ENCODE peak calls at places on chromosomes 4 and X, in seven cellular contexts. N, Z, X, Y, T, A and V are unnamed samples.

GRCh38 chrX:119247702-119248101 is 11.6 kb downstream of the PGRMC1 start:
- DNase-seq in N (no peak), Z (no peak), X (no peak), Y (no peak), T (no peak), A (no peak), V (no peak)

GRCh38 chr4:164790249-164790648 is 36.3 kb downstream of the SMIM31 start:
- DNase-seq in N (no peak), Z (no peak), X (no peak), Y (no peak), T (no peak), A (no peak), V (no peak)

GRCh38 chr4:185283723-185284122 is 74.3 kb downstream of the SNX25 start:
- DNase-seq in N (no peak), Z (no peak), X (no peak), Y (no peak), T (no peak), A (no peak), V (no peak)

GRCh38 chr4:23932186-23932585 is 42.3 kb upstream of the PPARGC1A start:
- DNase-seq in N (no peak), Z (no peak), X (no peak), Y (no peak), T (no peak), A (no peak), V (no peak)

GRCh38 chr4:4394644-4395043 is 7.7 kb downstream of the NSG1 start:
- DNase-seq in N (no peak), Z (no peak), X (no peak), Y (no peak), T (no peak), A (no peak), V (no peak)

GRCh38 chrX:17078031-17078730 is 131.7 kb downstream of the REPS2 start:
- DNase-seq in N (no peak), Z (no peak), X (no peak), Y (no peak), T (no peak), A (no peak), V (no peak)

GRCh38 chr4:125013891-125014290 is 300.9 kb upstream of the FAT4 start:
- DNase-seq in N (no peak), Z (no peak), X (no peak), Y (no peak), T (no peak), A (no peak), V (no peak)

GRCh38 chr4:26181616-26182015 is 139.2 kb upstream of the RBPJ start:
- DNase-seq in N (no peak), Z (no peak), X (no peak), Y (no peak), T (no peak), A (no peak), V (no peak)

GRCh38 chr4:107913283-107913899 is 18.0 kb upstream of the CYP2U1 start:
- DNase-seq in N (no peak), Z (peak; percentile 38), X (peak; percentile 62), Y (no peak), T (peak; percentile 64), A (no peak), V (peak; percentile 44)

GRCh38 chrX:1453390-1453783 is 678 bp upstream of the ASMTL start:
- DNase-seq in N (peak; percentile 88), Z (no peak), X (no peak), Y (peak; percentile 91), T (no peak), A (no peak), V (no peak)

GRCh38 chrX:120749141-120749846 is 119.4 kb upstream of the C1GALT1C1 start:
- DNase-seq in N (no peak), Z (peak; percentile 56), X (peak; percentile 22), Y (no peak), T (peak; percentile 3), A (no peak), V (peak; percentile 54)

GRCh38 chr4:67545996-67546356 is 673 bp upstream of the CENPC start:
- DNase-seq in N (no peak), Z (no peak), X (no peak), Y (no peak), T (no peak), A (no peak), V (no peak)

GRCh38 chrX:79133897-79134296 is 10.6 kb upstream of the GPR174 start:
- DNase-seq in N (no peak), Z (no peak), X (no peak), Y (no peak), T (no peak), A (no peak), V (no peak)

GRCh38 chr4:109332926-109333464 is 30.5 kb upstream of the COL25A1 start:
- DNase-seq in N (no peak), Z (no peak), X (no peak), Y (no peak), T (peak; percentile 56), A (no peak), V (no peak)

GRCh38 chr4:129355529-129355928 is 259.6 kb downstream of the C4orf33 start:
- DNase-seq in N (no peak), Z (no peak), X (no peak), Y (no peak), T (no peak), A (no peak), V (no peak)

GRCh38 chr4:23015821-23016220 is 323.1 kb downstream of the GBA3 start:
- DNase-seq in N (no peak), Z (no peak), X (no peak), Y (no peak), T (no peak), A (no peak), V (no peak)

GRCh38 chr4:101066586-101066985 is 280.7 kb downstream of the PPP3CA start:
- DNase-seq in N (no peak), Z (no peak), X (no peak), Y (no peak), T (no peak), A (no peak), V (no peak)

GRCh38 chr4:181757921-181758320 is 485.3 kb upstream of the TENM3 start:
- DNase-seq in N (no peak), Z (no peak), X (no peak), Y (no peak), T (no peak), A (no peak), V (no peak)

GRCh38 chrX:72572248-72573157 is at the start of gene HDAC8:
- DNase-seq in N (peak; percentile 76), Z (peak; percentile 66), X (peak; percentile 69), Y (peak; percentile 70), T (peak; percentile 43), A (peak; percentile 63), V (peak; percentile 71)

GRCh38 chr4:6175426-6175825 is 24.9 kb downstream of the JAKMIP1 start:
- DNase-seq in N (no peak), Z (no peak), X (no peak), Y (no peak), T (no peak), A (no peak), V (no peak)

GRCh38 chrX:100408643-100409315 is 1.3 kb downstream of the PCDH19 start:
- DNase-seq in N (no peak), Z (no peak), X (no peak), Y (no peak), T (no peak), A (no peak), V (peak; percentile 12)

GRCh38 chr4:8736083-8736825 is 135.4 kb downstream of the HMX1 start:
- DNase-seq in N (no peak), Z (no peak), X (no peak), Y (no peak), T (no peak), A (no peak), V (no peak)

GRCh38 chr4:41257257-41257900 is 651 bp downstream of the UCHL1 start:
- DNase-seq in N (peak; percentile 69), Z (peak; percentile 80), X (peak; percentile 24), Y (peak; percentile 63), T (peak; percentile 52), A (peak; percentile 22), V (peak; percentile 75)

GRCh38 chr4:169033660-169034059 is 23.6 kb upstream of the CBR4 start:
- DNase-seq in N (no peak), Z (peak; percentile 91), X (no peak), Y (no peak), T (no peak), A (no peak), V (no peak)

GRCh38 chrX:2226906-2227656 is 273.7 kb downstream of the DHRSX start:
- DNase-seq in N (no peak), Z (no peak), X (no peak), Y (no peak), T (no peak), A (no peak), V (no peak)

GRCh38 chr4:140099993-140100392 is 54.0 kb downstream of the MAML3 start:
- DNase-seq in N (peak; percentile 60), Z (no peak), X (peak; percentile 41), Y (no peak), T (peak; percentile 19), A (peak; percentile 42), V (no peak)

GRCh38 chrX:149541521-149542047 is 772 bp downstream of the EOLA1 start:
- DNase-seq in N (no peak), Z (no peak), X (no peak), Y (no peak), T (no peak), A (no peak), V (no peak)

GRCh38 chrX:31609130-31609529 is 537.3 kb upstream of the FTHL17 start:
- DNase-seq in N (no peak), Z (no peak), X (no peak), Y (no peak), T (no peak), A (no peak), V (no peak)